ENCODE peak calls at places on chromosome 18, in six cellular contexts. One of them, this sample, is unnamed.

GRCh38 chr18:57084331-57085298 is 62.3 kb upstream of the BOD1L2 start:
- DNase-seq in CD8-positive, alpha-beta memory T cell: no peak
- DNase-seq in neural progenitor cell: peak
- DNase-seq in psoas muscle: no peak
- DNase-seq in left ventricle myocardium inferior: no peak
- DNase-seq in A549: no peak
- DNase-seq in this sample: no peak

GRCh38 chr18:58785171-58785805 is 79.4 kb upstream of the ZNF532 start:
- DNase-seq in neural progenitor cell: no peak
- DNase-seq in A549: peak
- DNase-seq in left ventricle myocardium inferior: no peak
- DNase-seq in CD8-positive, alpha-beta memory T cell: no peak
- DNase-seq in psoas muscle: no peak
- DNase-seq in this sample: peak

GRCh38 chr18:28816155-28816554 is 639.2 kb upstream of the CDH2 start:
- DNase-seq in left ventricle myocardium inferior: no peak
- DNase-seq in psoas muscle: no peak
- DNase-seq in neural progenitor cell: no peak
- DNase-seq in CD8-positive, alpha-beta memory T cell: no peak
- DNase-seq in A549: no peak
- DNase-seq in this sample: no peak

GRCh38 chr18:28729321-28729720 is 552.4 kb upstream of the CDH2 start:
- DNase-seq in A549: no peak
- DNase-seq in neural progenitor cell: no peak
- DNase-seq in left ventricle myocardium inferior: no peak
- DNase-seq in psoas muscle: no peak
- DNase-seq in CD8-positive, alpha-beta memory T cell: no peak
- DNase-seq in this sample: no peak

GRCh38 chr18:51425889-51426288 is 228.4 kb upstream of the MEX3C start:
- DNase-seq in left ventricle myocardium inferior: no peak
- DNase-seq in neural progenitor cell: no peak
- DNase-seq in A549: peak
- DNase-seq in CD8-positive, alpha-beta memory T cell: no peak
- DNase-seq in psoas muscle: peak
- DNase-seq in this sample: no peak

GRCh38 chr18:65568866-65569265 is 181.9 kb upstream of the CDH7 start:
- DNase-seq in left ventricle myocardium inferior: no peak
- DNase-seq in psoas muscle: no peak
- DNase-seq in A549: no peak
- DNase-seq in CD8-positive, alpha-beta memory T cell: no peak
- DNase-seq in neural progenitor cell: no peak
- DNase-seq in this sample: no peak

GRCh38 chr18:41464278-41464677 is 490.8 kb upstream of the PIK3C3 start:
- DNase-seq in psoas muscle: no peak
- DNase-seq in left ventricle myocardium inferior: no peak
- DNase-seq in CD8-positive, alpha-beta memory T cell: no peak
- DNase-seq in neural progenitor cell: no peak
- DNase-seq in A549: no peak
- DNase-seq in this sample: no peak

GRCh38 chr18:34661464-34662087 is 48.5 kb upstream of the DTNA start:
- DNase-seq in psoas muscle: no peak
- DNase-seq in neural progenitor cell: peak
- DNase-seq in A549: peak
- DNase-seq in CD8-positive, alpha-beta memory T cell: no peak
- DNase-seq in left ventricle myocardium inferior: no peak
- DNase-seq in this sample: peak

GRCh38 chr18:801137-801536 is 10.9 kb downstream of the YES1 start:
- DNase-seq in A549: no peak
- DNase-seq in neural progenitor cell: no peak
- DNase-seq in CD8-positive, alpha-beta memory T cell: no peak
- DNase-seq in left ventricle myocardium inferior: no peak
- DNase-seq in psoas muscle: no peak
- DNase-seq in this sample: no peak

GRCh38 chr18:51068111-51068510 is 38.1 kb downstream of the SMAD4 start:
- DNase-seq in psoas muscle: no peak
- DNase-seq in CD8-positive, alpha-beta memory T cell: no peak
- DNase-seq in left ventricle myocardium inferior: no peak
- DNase-seq in neural progenitor cell: no peak
- DNase-seq in A549: no peak
- DNase-seq in this sample: no peak

GRCh38 chr18:23133860-23134779 is 1.2 kb upstream of the CABLES1 start:
- DNase-seq in CD8-positive, alpha-beta memory T cell: no peak
- DNase-seq in A549: peak
- DNase-seq in neural progenitor cell: peak
- DNase-seq in psoas muscle: no peak
- DNase-seq in left ventricle myocardium inferior: no peak
- DNase-seq in this sample: no peak

GRCh38 chr18:23416283-23416682 is 36.8 kb upstream of the RIOK3 start:
- DNase-seq in CD8-positive, alpha-beta memory T cell: no peak
- DNase-seq in A549: no peak
- DNase-seq in psoas muscle: no peak
- DNase-seq in neural progenitor cell: no peak
- DNase-seq in left ventricle myocardium inferior: no peak
- DNase-seq in this sample: no peak

GRCh38 chr18:38539373-38539772 is 973.8 kb upstream of the CELF4 start:
- DNase-seq in psoas muscle: no peak
- DNase-seq in left ventricle myocardium inferior: no peak
- DNase-seq in CD8-positive, alpha-beta memory T cell: no peak
- DNase-seq in neural progenitor cell: peak
- DNase-seq in A549: no peak
- DNase-seq in this sample: no peak

GRCh38 chr18:23519725-23520124 is 16.4 kb downstream of the RMC1 start:
- DNase-seq in left ventricle myocardium inferior: no peak
- DNase-seq in psoas muscle: no peak
- DNase-seq in CD8-positive, alpha-beta memory T cell: no peak
- DNase-seq in neural progenitor cell: no peak
- DNase-seq in A549: no peak
- DNase-seq in this sample: no peak

GRCh38 chr18:14997367-14997766 is 249.4 kb downstream of the ANKRD30B start:
- DNase-seq in CD8-positive, alpha-beta memory T cell: no peak
- DNase-seq in neural progenitor cell: no peak
- DNase-seq in left ventricle myocardium inferior: no peak
- DNase-seq in A549: no peak
- DNase-seq in psoas muscle: no peak
- DNase-seq in this sample: no peak

GRCh38 chr18:56382541-56382940 is 255.9 kb downstream of the TXNL1 start:
- DNase-seq in neural progenitor cell: peak
- DNase-seq in psoas muscle: no peak
- DNase-seq in CD8-positive, alpha-beta memory T cell: no peak
- DNase-seq in left ventricle myocardium inferior: no peak
- DNase-seq in A549: no peak
- DNase-seq in this sample: no peak

GRCh38 chr18:37084912-37085311 is 256.0 kb downstream of the KIAA1328 start:
- DNase-seq in neural progenitor cell: peak
- DNase-seq in A549: no peak
- DNase-seq in left ventricle myocardium inferior: no peak
- DNase-seq in CD8-positive, alpha-beta memory T cell: no peak
- DNase-seq in psoas muscle: no peak
- DNase-seq in this sample: no peak

GRCh38 chr18:23172981-23173380 is 37.7 kb downstream of the CABLES1 start:
- DNase-seq in CD8-positive, alpha-beta memory T cell: no peak
- DNase-seq in left ventricle myocardium inferior: no peak
- DNase-seq in neural progenitor cell: no peak
- DNase-seq in psoas muscle: no peak
- DNase-seq in A549: no peak
- DNase-seq in this sample: no peak

GRCh38 chr18:72840109-72840508 is 27.7 kb downstream of the NETO1 start:
- DNase-seq in left ventricle myocardium inferior: no peak
- DNase-seq in neural progenitor cell: no peak
- DNase-seq in CD8-positive, alpha-beta memory T cell: no peak
- DNase-seq in A549: no peak
- DNase-seq in psoas muscle: no peak
- DNase-seq in this sample: no peak

GRCh38 chr18:70892381-70892780 is 603.5 kb downstream of the SOCS6 start:
- DNase-seq in A549: no peak
- DNase-seq in left ventricle myocardium inferior: no peak
- DNase-seq in CD8-positive, alpha-beta memory T cell: no peak
- DNase-seq in neural progenitor cell: no peak
- DNase-seq in psoas muscle: no peak
- DNase-seq in this sample: no peak

GRCh38 chr18:71849407-71849806 is 694.7 kb downstream of the CBLN2 start:
- DNase-seq in CD8-positive, alpha-beta memory T cell: no peak
- DNase-seq in neural progenitor cell: no peak
- DNase-seq in psoas muscle: no peak
- DNase-seq in A549: peak
- DNase-seq in left ventricle myocardium inferior: no peak
- DNase-seq in this sample: no peak

GRCh38 chr18:25284278-25284677 is 67.7 kb downstream of the ZNF521 start:
- DNase-seq in left ventricle myocardium inferior: no peak
- DNase-seq in psoas muscle: no peak
- DNase-seq in neural progenitor cell: no peak
- DNase-seq in CD8-positive, alpha-beta memory T cell: no peak
- DNase-seq in A549: no peak
- DNase-seq in this sample: no peak

GRCh38 chr18:25287096-25287495 is 64.9 kb downstream of the ZNF521 start:
- DNase-seq in psoas muscle: no peak
- DNase-seq in CD8-positive, alpha-beta memory T cell: no peak
- DNase-seq in left ventricle myocardium inferior: no peak
- DNase-seq in A549: no peak
- DNase-seq in neural progenitor cell: no peak
- DNase-seq in this sample: no peak

GRCh38 chr18:25282922-25283703 is 68.9 kb downstream of the ZNF521 start:
- DNase-seq in left ventricle myocardium inferior: no peak
- DNase-seq in A549: no peak
- DNase-seq in neural progenitor cell: peak
- DNase-seq in psoas muscle: no peak
- DNase-seq in CD8-positive, alpha-beta memory T cell: no peak
- DNase-seq in this sample: no peak

GRCh38 chr18:25283769-25284168 is 68.2 kb downstream of the ZNF521 start:
- DNase-seq in neural progenitor cell: no peak
- DNase-seq in CD8-positive, alpha-beta memory T cell: no peak
- DNase-seq in psoas muscle: no peak
- DNase-seq in left ventricle myocardium inferior: no peak
- DNase-seq in A549: no peak
- DNase-seq in this sample: no peak

DNA sequence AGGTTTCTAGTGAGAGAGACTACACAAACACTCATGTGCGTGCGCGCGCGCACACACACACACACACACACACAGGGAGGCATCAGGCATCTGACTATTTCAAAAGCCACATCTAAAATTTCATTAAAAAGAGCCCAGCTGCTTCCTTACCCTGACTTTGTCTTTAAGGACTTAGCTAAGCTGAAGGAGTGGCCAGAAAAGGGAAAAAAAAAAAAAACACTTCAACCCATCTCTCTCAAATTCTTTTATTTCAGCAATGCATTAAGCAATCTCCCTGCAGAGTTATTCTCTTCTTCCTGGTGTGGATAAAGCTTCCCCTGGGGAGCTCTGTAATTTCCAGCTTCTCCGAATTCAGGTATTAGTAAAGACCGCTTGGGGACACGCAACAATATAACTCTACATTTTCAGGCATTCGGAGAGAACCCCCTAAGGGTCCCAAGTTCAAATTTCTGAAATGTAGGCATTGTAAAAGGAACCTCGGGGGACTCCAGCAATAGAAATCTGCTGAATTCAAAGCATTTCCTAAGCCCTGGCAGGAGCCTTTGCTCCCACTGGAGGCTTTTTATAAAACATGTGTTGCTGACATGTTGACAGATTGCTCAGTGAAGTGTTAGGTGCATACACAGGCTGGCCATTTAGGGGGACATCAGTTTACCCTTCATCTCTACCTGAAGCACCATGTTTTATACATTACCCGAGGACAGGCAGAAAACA is 66.9 kb downstream of the ZNF521 start:
- DNase-seq in left ventricle myocardium inferior: no peak
- DNase-seq in neural progenitor cell: peak
- DNase-seq in A549: no peak
- DNase-seq in psoas muscle: peak
- DNase-seq in CD8-positive, alpha-beta memory T cell: no peak
- DNase-seq in this sample: no peak
- H3K27ac ChIP-seq in left ventricle myocardium inferior: peak
- H3K27ac ChIP-seq in neural progenitor cell: peak
- H3K27ac ChIP-seq in A549: no peak
- H3K27ac ChIP-seq in psoas muscle: peak
- H3K27ac ChIP-seq in CD8-positive, alpha-beta memory T cell: no peak
- H3K27ac ChIP-seq in this sample: no peak

GRCh38 chr18:46770708-46771107 is 13.9 kb upstream of the ST8SIA5 start:
- DNase-seq in neural progenitor cell: no peak
- DNase-seq in A549: no peak
- DNase-seq in CD8-positive, alpha-beta memory T cell: no peak
- DNase-seq in psoas muscle: no peak
- DNase-seq in left ventricle myocardium inferior: no peak
- DNase-seq in this sample: no peak
- H3K27ac ChIP-seq in neural progenitor cell: no peak
- H3K27ac ChIP-seq in A549: no peak
- H3K27ac ChIP-seq in CD8-positive, alpha-beta memory T cell: no peak
- H3K27ac ChIP-seq in psoas muscle: no peak
- H3K27ac ChIP-seq in left ventricle myocardium inferior: no peak
- H3K27ac ChIP-seq in this sample: no peak

DNA sequence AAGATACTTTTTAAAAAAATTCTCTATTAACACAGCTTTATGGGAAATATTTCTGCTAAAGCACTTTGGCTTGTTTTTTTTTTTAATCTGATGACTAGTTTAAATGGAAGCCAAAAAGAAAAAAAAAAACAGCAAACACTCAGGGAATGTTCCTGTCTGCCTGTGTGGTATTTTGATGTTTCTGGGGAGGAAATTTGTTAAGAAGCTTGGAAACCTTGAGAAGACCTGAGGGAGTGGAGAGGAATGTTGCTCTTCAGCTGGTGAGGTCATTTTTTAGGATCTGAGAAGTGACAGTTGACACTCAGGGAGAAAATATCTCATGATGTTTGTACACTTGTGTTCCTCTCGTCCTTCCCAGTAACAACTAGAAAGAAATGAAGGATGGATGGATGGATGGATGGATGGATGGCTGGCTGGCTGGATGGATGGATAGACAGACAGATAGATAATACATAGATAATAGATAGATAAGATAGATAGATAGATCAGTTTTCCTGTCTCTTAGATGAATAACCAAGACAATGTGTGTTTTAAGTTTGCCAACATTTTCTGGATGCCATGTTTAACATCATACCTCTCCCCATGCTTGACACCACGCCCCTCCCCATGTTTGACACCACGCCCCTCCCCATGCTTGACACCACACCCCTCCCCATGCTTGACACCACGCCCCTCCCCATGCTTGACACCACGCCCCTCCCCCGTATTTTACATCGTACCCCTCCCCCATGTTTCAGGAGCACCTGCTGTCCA is 84.8 kb downstream of the CTIF start:
- DNase-seq in psoas muscle: no peak
- DNase-seq in left ventricle myocardium inferior: no peak
- DNase-seq in CD8-positive, alpha-beta memory T cell: no peak
- DNase-seq in neural progenitor cell: no peak
- DNase-seq in A549: peak
- DNase-seq in this sample: peak
- H3K27ac ChIP-seq in psoas muscle: no peak
- H3K27ac ChIP-seq in left ventricle myocardium inferior: no peak
- H3K27ac ChIP-seq in CD8-positive, alpha-beta memory T cell: no peak
- H3K27ac ChIP-seq in neural progenitor cell: no peak
- H3K27ac ChIP-seq in A549: peak
- H3K27ac ChIP-seq in this sample: peak

DNA sequence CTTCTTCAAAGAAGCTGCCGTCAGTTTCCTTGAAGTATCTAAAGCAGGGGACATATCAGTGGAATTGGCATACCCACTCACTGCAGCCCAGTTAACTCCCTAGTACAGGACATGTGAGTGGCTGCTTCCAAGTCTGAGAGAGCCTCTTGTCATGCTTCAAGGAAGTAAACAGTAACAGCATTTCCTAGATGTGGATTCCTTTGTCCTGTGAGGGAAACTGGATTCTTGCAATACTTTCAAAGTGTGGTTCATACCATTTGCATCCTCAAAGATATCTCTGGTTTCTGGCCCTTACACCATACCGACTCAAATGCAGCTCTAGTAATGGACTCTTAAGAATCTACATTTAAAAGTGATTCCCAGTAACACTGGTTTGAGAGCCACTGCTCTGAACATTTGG is 87.2 kb downstream of the ESCO1 start:
- DNase-seq in CD8-positive, alpha-beta memory T cell: no peak
- DNase-seq in A549: no peak
- DNase-seq in neural progenitor cell: no peak
- DNase-seq in psoas muscle: no peak
- DNase-seq in left ventricle myocardium inferior: no peak
- DNase-seq in this sample: no peak
- H3K27ac ChIP-seq in CD8-positive, alpha-beta memory T cell: no peak
- H3K27ac ChIP-seq in A549: no peak
- H3K27ac ChIP-seq in neural progenitor cell: no peak
- H3K27ac ChIP-seq in psoas muscle: no peak
- H3K27ac ChIP-seq in left ventricle myocardium inferior: no peak
- H3K27ac ChIP-seq in this sample: no peak

This sample was measured in AG04450.